ENCODE peak calls at places on chromosomes 16 and 17, in nine cellular contexts. D is PC-3, T is right lobe of liver, F is choroid plexus epithelial cell, A is tibial nerve, Z is HFF-Myc, K is breast epithelium, P is astrocyte of the spinal cord, H is AG10803. E is an unnamed sample.

GRCh38 chr17:37802712-37803416 is 58.0 kb upstream of the HNF1B start:
- DNase-seq in D (no peak), T (peak), F (peak), A (peak), Z (no peak), K (no peak), P (peak), H (peak), E (no peak)

GRCh38 chr16:30096862-30097563 is 1.0 kb upstream of the YPEL3 start:
- DNase-seq in D (no peak), T (no peak), F (no peak), A (no peak), Z (no peak), K (no peak), P (no peak), H (no peak), E (peak)

GRCh38 chr16:84593825-84594724 is 23.8 kb downstream of the COTL1 start:
- DNase-seq in D (no peak), T (peak), F (peak), A (no peak), Z (no peak), K (no peak), P (peak), H (no peak), E (peak)

GRCh38 chr17:65530158-65530984 is 31.1 kb downstream of the AXIN2 start:
- DNase-seq in D (no peak), T (no peak), F (no peak), A (no peak), Z (no peak), K (no peak), P (no peak), H (no peak), E (no peak)

GRCh38 chr17:58324409-58325288 is 3.9 kb downstream of the TSPOAP1 start:
- DNase-seq in D (peak), T (peak), F (no peak), A (no peak), Z (no peak), K (peak), P (no peak), H (peak), E (peak)

GRCh38 chr16:79380990-79381389 is 219.5 kb downstream of the MAF start:
- DNase-seq in D (no peak), T (no peak), F (peak), A (no peak), Z (no peak), K (no peak), P (no peak), H (no peak), E (no peak)

GRCh38 chr16:66927918-66928649 is 2.7 kb upstream of the RRAD start:
- DNase-seq in D (no peak), T (no peak), F (no peak), A (no peak), Z (no peak), K (no peak), P (no peak), H (peak), E (peak)

GRCh38 chr16:27751676-27752075 is 201.7 kb downstream of the KATNIP start:
- DNase-seq in D (no peak), T (no peak), F (no peak), A (no peak), Z (no peak), K (no peak), P (no peak), H (no peak), E (no peak)

GRCh38 chr16:19499006-19499405 is 22.9 kb downstream of the GDE1 start:
- DNase-seq in D (peak), T (no peak), F (no peak), A (no peak), Z (no peak), K (no peak), P (no peak), H (no peak), E (no peak)

GRCh38 chr16:17529982-17530760 is 59.4 kb upstream of the XYLT1 start:
- DNase-seq in D (no peak), T (no peak), F (no peak), A (no peak), Z (no peak), K (no peak), P (no peak), H (no peak), E (peak)

GRCh38 chr16:56102159-56102798 is 89.0 kb upstream of the GNAO1 start:
- DNase-seq in D (no peak), T (peak), F (no peak), A (no peak), Z (no peak), K (no peak), P (no peak), H (peak), E (no peak)

GRCh38 chr17:38881600-38882191 is 11.8 kb downstream of the LASP1 start:
- DNase-seq in D (no peak), T (no peak), F (peak), A (peak), Z (no peak), K (no peak), P (peak), H (peak), E (peak)

GRCh38 chr16:6977906-6978305 is 354.7 kb upstream of the RBFOX1 start:
- DNase-seq in D (no peak), T (no peak), F (no peak), A (no peak), Z (no peak), K (no peak), P (no peak), H (no peak), E (no peak)

GRCh38 chr17:28577466-28577824 is 750 bp upstream of the ALDOC start:
- DNase-seq in D (no peak), T (no peak), F (no peak), A (no peak), Z (no peak), K (no peak), P (no peak), H (no peak), E (no peak)

GRCh38 chr16:627458-628239 is 3.1 kb upstream of the WFIKKN1 start:
- DNase-seq in D (peak), T (peak), F (no peak), A (no peak), Z (no peak), K (no peak), P (no peak), H (no peak), E (no peak)

GRCh38 chr16:8905168-8905762 is 23.1 kb downstream of the LITAFD start:
- DNase-seq in D (peak), T (no peak), F (peak), A (no peak), Z (no peak), K (no peak), P (peak), H (peak), E (peak)

GRCh38 chr16:8905795-8906591 is 23.8 kb downstream of the LITAFD start:
- DNase-seq in D (no peak), T (no peak), F (no peak), A (no peak), Z (no peak), K (no peak), P (no peak), H (no peak), E (no peak)

GRCh38 chr16:8903004-8903403 is 20.9 kb downstream of the LITAFD start:
- DNase-seq in D (no peak), T (no peak), F (no peak), A (no peak), Z (no peak), K (no peak), P (no peak), H (no peak), E (no peak)

GRCh38 chr16:8901318-8901861 is 19.2 kb downstream of the LITAFD start:
- DNase-seq in D (no peak), T (no peak), F (no peak), A (no peak), Z (no peak), K (no peak), P (no peak), H (no peak), E (no peak)

DNA sequence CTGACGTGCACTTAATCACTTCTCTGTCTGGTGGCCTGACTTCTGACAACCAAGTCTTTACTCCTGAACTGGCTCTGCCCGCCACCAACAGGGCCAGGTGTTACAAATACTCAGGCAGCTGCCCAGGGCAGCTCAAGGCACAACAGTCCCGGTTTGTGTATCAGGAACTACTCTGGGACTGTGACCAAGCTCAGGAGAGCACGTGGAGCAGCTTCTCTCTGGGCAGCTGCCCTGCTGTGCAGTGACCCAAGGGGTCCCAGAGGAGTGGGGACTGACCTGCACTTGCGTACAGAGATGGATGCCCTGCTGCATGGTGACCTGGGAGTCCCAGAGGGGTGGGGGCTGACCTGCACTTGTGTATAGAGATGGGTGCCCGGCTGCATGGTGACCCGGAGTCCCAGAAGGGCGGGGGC is 21.9 kb downstream of the LITAFD start:
- DNase-seq in D (no peak), T (no peak), F (no peak), A (no peak), Z (no peak), K (no peak), P (no peak), H (no peak), E (no peak)
- TF ChIP-seq CTCF in D (no peak), T (no peak), F (no peak), A (no peak), Z (no peak), K (no peak), P (no peak), H (no peak), E (no peak)

DNA sequence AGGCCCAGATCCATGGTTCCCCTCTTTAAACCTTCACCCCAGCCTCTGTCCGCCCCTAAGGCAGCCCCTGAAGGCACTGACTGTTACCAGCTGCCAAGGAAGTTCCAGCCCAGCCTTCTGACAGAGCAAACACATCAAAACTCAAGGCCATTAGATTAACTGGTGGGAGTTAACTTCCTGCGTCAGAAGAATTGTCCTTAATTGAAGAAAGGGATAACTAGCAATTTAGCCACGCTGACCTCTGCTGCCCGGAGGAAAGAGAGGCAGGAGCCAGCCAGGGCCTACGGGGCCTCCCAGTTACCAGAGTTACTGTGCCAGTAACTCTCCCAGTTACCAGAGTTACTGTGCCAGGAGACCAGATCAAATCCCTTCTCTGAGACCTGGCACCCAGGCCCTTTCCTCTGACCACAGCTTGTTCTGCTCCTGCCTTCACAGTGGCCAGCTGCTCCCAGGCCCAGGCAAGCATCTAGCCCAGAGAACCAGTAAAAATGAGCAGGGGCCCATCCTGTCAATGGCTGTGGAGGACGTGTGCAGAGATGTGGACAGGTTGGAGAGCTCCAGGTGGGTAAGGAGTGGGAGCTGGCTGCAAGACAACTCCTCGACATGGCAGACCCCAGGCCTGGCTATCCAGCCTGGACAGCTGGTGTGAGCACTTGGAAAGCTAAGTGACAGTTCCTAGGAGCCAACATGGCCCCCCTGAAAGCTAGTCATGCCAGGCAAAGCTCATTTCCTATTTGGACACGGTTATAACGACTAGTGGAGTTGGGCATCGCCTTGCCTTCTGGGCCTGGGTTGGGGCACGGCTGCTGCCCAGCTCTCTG is 2.8 kb upstream of the PITPNM3 start:
- DNase-seq in D (no peak), T (peak), F (no peak), A (no peak), Z (no peak), K (no peak), P (no peak), H (no peak), E (no peak)
- TF ChIP-seq CTCF in D (peak), T (no peak), F (no peak), A (no peak), Z (no peak), K (no peak), P (no peak), H (no peak), E (no peak)

GRCh38 chr17:45016823-45017222 is 34.6 kb downstream of the DCAKD start:
- DNase-seq in D (peak), T (no peak), F (no peak), A (no peak), Z (no peak), K (no peak), P (no peak), H (peak), E (no peak)
- TF ChIP-seq CTCF in D (peak), T (peak), F (peak), A (no peak), Z (peak), K (no peak), P (peak), H (peak), E (peak)

DNA sequence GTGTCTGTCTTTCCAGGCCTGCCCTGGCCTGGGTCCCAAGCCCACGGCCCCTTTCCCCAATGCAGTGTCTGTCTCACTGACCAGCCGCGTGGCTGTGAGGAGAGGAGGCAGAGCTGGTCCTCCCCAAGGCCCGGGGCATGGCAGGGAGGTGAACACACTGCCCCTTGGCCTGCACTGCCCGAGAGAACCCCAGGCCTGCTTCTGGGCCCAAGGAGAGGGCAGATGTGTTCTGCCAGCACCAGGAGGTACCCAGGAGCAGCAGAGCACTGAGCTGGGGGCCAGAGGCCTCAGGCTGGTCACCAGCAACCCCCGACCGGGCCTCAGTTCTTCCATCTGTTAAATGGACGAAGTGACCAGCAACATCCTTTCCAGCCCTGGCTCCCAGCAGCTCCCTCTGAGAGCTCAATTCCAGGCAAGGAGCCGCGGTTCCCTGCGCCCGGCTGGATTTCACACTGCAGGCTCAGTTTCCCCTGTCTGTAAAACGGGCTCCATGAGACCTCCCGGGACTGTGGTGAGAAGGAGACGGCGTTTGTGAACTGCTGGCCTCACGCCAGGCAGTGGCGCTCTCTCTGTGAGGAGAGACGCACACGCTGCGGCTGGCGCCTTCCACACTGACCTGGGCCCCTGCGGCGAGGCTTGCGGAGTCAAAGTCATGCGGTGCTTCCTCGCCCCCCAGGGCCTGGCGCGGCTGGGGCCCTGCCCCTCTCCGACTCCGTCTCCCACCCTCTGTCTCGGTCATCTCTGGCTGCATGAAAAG is 8.1 kb upstream of the ZFPM1 start:
- DNase-seq in D (no peak), T (no peak), F (peak), A (no peak), Z (no peak), K (no peak), P (no peak), H (no peak), E (no peak)
- TF ChIP-seq CTCF in D (no peak), T (no peak), F (no peak), A (no peak), Z (no peak), K (no peak), P (no peak), H (no peak), E (no peak)

GRCh38 chr17:48973806-48974205 is 5.4 kb upstream of the GIP start:
- DNase-seq in D (no peak), T (no peak), F (no peak), A (no peak), Z (no peak), K (no peak), P (no peak), H (no peak), E (no peak)

GRCh38 chr17:48972749-48973097 is 4.3 kb upstream of the GIP start:
- DNase-seq in D (no peak), T (no peak), F (no peak), A (no peak), Z (no peak), K (no peak), P (no peak), H (no peak), E (no peak)

GRCh38 chr17:48970224-48970623 is 1.8 kb upstream of the GIP start:
- DNase-seq in D (no peak), T (no peak), F (peak), A (no peak), Z (no peak), K (no peak), P (no peak), H (peak), E (no peak)

GRCh38 chr17:48970865-48971687 is 2.7 kb upstream of the GIP start:
- DNase-seq in D (no peak), T (no peak), F (no peak), A (no peak), Z (no peak), K (no peak), P (no peak), H (no peak), E (no peak)
- TF ChIP-seq CTCF in D (no peak), T (no peak), F (no peak), A (no peak), Z (no peak), K (no peak), P (no peak), H (no peak), E (no peak)

GRCh38 chr17:73342057-73342522 is 30.3 kb upstream of the CDC42EP4 start:
- DNase-seq in D (peak), T (no peak), F (peak), A (peak), Z (peak), K (peak), P (peak), H (peak), E (peak)

GRCh38 chr17:73338566-73339247 is 26.9 kb upstream of the CDC42EP4 start:
- DNase-seq in D (no peak), T (no peak), F (no peak), A (no peak), Z (no peak), K (no peak), P (no peak), H (no peak), E (peak)

GRCh38 chr17:73338050-73338491 is 26.3 kb upstream of the CDC42EP4 start:
- DNase-seq in D (no peak), T (no peak), F (peak), A (no peak), Z (no peak), K (no peak), P (peak), H (peak), E (no peak)

GRCh38 chr17:73341350-73342056 is 29.7 kb upstream of the CDC42EP4 start:
- DNase-seq in D (no peak), T (no peak), F (no peak), A (no peak), Z (no peak), K (no peak), P (no peak), H (no peak), E (no peak)

GRCh38 chr17:73340093-73340596 is 28.3 kb upstream of the CDC42EP4 start:
- DNase-seq in D (peak), T (no peak), F (peak), A (no peak), Z (peak), K (no peak), P (peak), H (peak), E (peak)
- TF ChIP-seq CTCF in D (peak), T (no peak), F (peak), A (peak), Z (peak), K (peak), P (peak), H (peak), E (no peak)

GRCh38 chr16:1887711-1888354 is 15.9 kb upstream of the MEIOB start:
- DNase-seq in D (no peak), T (peak), F (no peak), A (no peak), Z (no peak), K (no peak), P (no peak), H (no peak), E (no peak)

GRCh38 chr16:1879477-1879876 is 7.5 kb upstream of the MEIOB start:
- DNase-seq in D (no peak), T (no peak), F (no peak), A (no peak), Z (no peak), K (no peak), P (no peak), H (no peak), E (no peak)

GRCh38 chr16:1884889-1885288 is 12.9 kb upstream of the MEIOB start:
- DNase-seq in D (no peak), T (no peak), F (no peak), A (no peak), Z (no peak), K (peak), P (no peak), H (no peak), E (no peak)

GRCh38 chr16:1890024-1890700 is 18.2 kb upstream of the MEIOB start:
- DNase-seq in D (no peak), T (peak), F (no peak), A (no peak), Z (no peak), K (no peak), P (no peak), H (no peak), E (no peak)

GRCh38 chr16:1884155-1884760 is 12.3 kb upstream of the MEIOB start:
- DNase-seq in D (peak), T (no peak), F (peak), A (no peak), Z (no peak), K (no peak), P (no peak), H (peak), E (no peak)
- TF ChIP-seq CTCF in D (peak), T (peak), F (peak), A (no peak), Z (peak), K (no peak), P (peak), H (peak), E (no peak)